ENCODE peak calls at places on chromosomes 4 and X, in six cellular contexts. M is neural crest cell, P is astrocyte of the spinal cord, W is T-helper 17 cell, H is activated gamma-delta T cell treated with Interleukin-2 at 50 U/mL for 16 hours, F is coronary artery. U is an unnamed sample.
A peak's percentile ranks its signal among the peaks of the same experiment; 100 is the strongest.

GRCh38 chr4:56757821-56758400 is 63.6 kb downstream of the SPINK2 start:
- DNase-seq in P (peak; percentile 93), F (peak; percentile 73), W (peak; percentile 16), M (no peak), H (peak; percentile 63), U (peak; percentile 78)

GRCh38 chrX:47179928-47180255 is 13.7 kb upstream of the UBA1 start:
- DNase-seq in M (no peak), P (no peak), H (no peak), W (no peak), F (no peak), U (no peak)

GRCh38 chr4:138983690-138984089 is 31.9 kb upstream of the NOCT start:
- DNase-seq in M (no peak), H (no peak), P (no peak), F (no peak), W (no peak), U (no peak)

GRCh38 chr4:76302856-76303438 is 3.6 kb upstream of the STBD1 start:
- DNase-seq in P (no peak), W (no peak), M (no peak), F (no peak), H (no peak), U (no peak)

GRCh38 chrX:13535371-13535770 is 34.0 kb upstream of the EGFL6 start:
- DNase-seq in P (no peak), W (no peak), M (no peak), F (no peak), H (no peak), U (no peak)

GRCh38 chrX:119790977-119791436 is 423 bp downstream of the RPL39 start:
- DNase-seq in H (peak; percentile 13), P (peak; percentile 31), M (peak; percentile 1), F (no peak), W (peak; percentile 8), U (no peak)

GRCh38 chr4:180041576-180041975 is 2201.6 kb upstream of the TENM3 start:
- DNase-seq in M (no peak), H (no peak), F (no peak), P (no peak), W (no peak), U (no peak)

GRCh38 chr4:15774020-15774420 is 4.1 kb upstream of the CD38 start:
- DNase-seq in H (no peak), F (no peak), W (no peak), M (no peak), P (no peak), U (no peak)

GRCh38 chr4:38495481-38495880 is 168.5 kb upstream of the KLF3 start:
- DNase-seq in M (no peak), H (no peak), F (no peak), P (no peak), W (no peak), U (no peak)

GRCh38 chrX:101287402-101287801 is 3.7 kb downstream of the TAF7L start:
- DNase-seq in M (peak; percentile 12), P (peak; percentile 60), F (no peak), W (no peak), H (no peak), U (no peak)

GRCh38 chr4:6626066-6626465 is 14.4 kb upstream of the MRFAP1 start:
- DNase-seq in W (no peak), P (no peak), M (no peak), H (no peak), F (no peak), U (peak; percentile 19)

GRCh38 chrX:115425359-115425758 is 135.6 kb upstream of the PLS3 start:
- DNase-seq in H (no peak), P (no peak), W (no peak), F (no peak), M (no peak), U (no peak)

GRCh38 chrX:124737771-124738170 is 391.4 kb downstream of the SH2D1A start:
- DNase-seq in M (no peak), H (no peak), F (no peak), W (no peak), P (no peak), U (no peak)

GRCh38 chr4:5626916-5627315 is 81.4 kb downstream of the EVC2 start:
- DNase-seq in P (no peak), H (no peak), M (no peak), F (no peak), W (no peak), U (no peak)

GRCh38 chr4:159242427-159242826 is 139.5 kb downstream of the RAPGEF2 start:
- DNase-seq in H (no peak), F (no peak), M (no peak), P (no peak), W (no peak), U (no peak)

GRCh38 chr4:86965019-86965976 is 30.5 kb downstream of the AFF1 start:
- DNase-seq in P (no peak), W (no peak), M (no peak), H (no peak), F (no peak), U (no peak)

U was measured in CD14-positive monocyte.